ENCODE peak calls at places on chromosomes 2 and 18, in six cellular contexts. U, Q, Y, B, M and G are unnamed samples.
A peak's percentile ranks its signal among the peaks of the same experiment; 100 is the strongest.

GRCh38 chr18:5287854-5288253 is 7.7 kb downstream of the ZBTB14 start:
- DNase-seq in U (no peak), B (no peak), Y (no peak), Q (no peak), M (peak; percentile 34), G (no peak)

GRCh38 chr2:159010340-159010739 is 41.9 kb downstream of the TANC1 start:
- DNase-seq in Q (no peak), M (no peak), B (no peak), U (peak; percentile 60), Y (no peak), G (no peak)

GRCh38 chr2:179268277-179268935 is 3.8 kb upstream of the SESTD1 start:
- DNase-seq in B (peak; percentile 76), Q (peak; percentile 49), U (peak; percentile 34), M (no peak), Y (no peak), G (no peak)

GRCh38 chr18:22559414-22560282 is 141.9 kb upstream of the CTAGE1 start:
- DNase-seq in U (peak; percentile 70), M (no peak), Y (peak; percentile 89), Q (no peak), B (peak; percentile 65), G (no peak)

GRCh38 chr2:44098050-44098449 is 70.6 kb upstream of the PPM1B start:
- DNase-seq in B (no peak), Y (no peak), M (no peak), U (no peak), Q (no peak), G (no peak)

GRCh38 chr2:98912221-98912851 is 23.7 kb downstream of the CRACDL start:
- DNase-seq in M (no peak), Y (peak; percentile 84), B (peak; percentile 53), Q (no peak), U (peak; percentile 87), G (peak; percentile 95)

GRCh38 chr18:75618146-75618545 is 190.6 kb upstream of the SMIM21 start:
- DNase-seq in M (no peak), Y (no peak), U (no peak), Q (no peak), B (no peak), G (no peak)

GRCh38 chr2:190183535-190183934 is 121.0 kb upstream of the MSTN start:
- DNase-seq in Q (no peak), B (no peak), U (no peak), M (no peak), Y (no peak), G (no peak)

GRCh38 chr2:229553091-229553490 is 161.3 kb downstream of the DNER start:
- DNase-seq in Y (no peak), Q (no peak), U (peak; percentile 15), B (no peak), M (no peak), G (no peak)

GRCh38 chr2:238095143-238095542 is 5.0 kb upstream of the ESPNL start:
- DNase-seq in U (no peak), M (no peak), Y (no peak), Q (no peak), B (no peak), G (no peak)

GRCh38 chr2:64586883-64587481 is 62.9 kb downstream of the AFTPH start:
- DNase-seq in U (peak; percentile 74), B (no peak), M (peak; percentile 65), Y (no peak), Q (peak; percentile 48), G (no peak)
- TF ChIP-seq CTCF in U (peak; percentile 67), B (peak; percentile 39), M (peak; percentile 93), Y (peak; percentile 46), Q (peak; percentile 64), G (peak; percentile 88)

GRCh38 chr2:120779781-120780283 is 44.2 kb downstream of the GLI2 start:
- DNase-seq in U (peak; percentile 50), Q (no peak), Y (peak; percentile 42), M (no peak), B (no peak), G (no peak)
- TF ChIP-seq CTCF in U (peak; percentile 34), Q (no peak), Y (no peak), M (no peak), B (no peak), G (peak; percentile 68)

GRCh38 chr2:59112258-59112657 is 871.1 kb upstream of the FANCL start:
- DNase-seq in U (no peak), Q (no peak), Y (no peak), B (no peak), M (no peak), G (no peak)
- TF ChIP-seq CTCF in U (no peak), Q (no peak), Y (no peak), B (no peak), M (no peak), G (no peak)

GRCh38 chr2:11234309-11234708 is 79.0 kb downstream of the SLC66A3 start:
- DNase-seq in Y (no peak), B (no peak), Q (no peak), U (peak; percentile 53), M (peak; percentile 20), G (no peak)
- TF ChIP-seq CTCF in Y (peak; percentile 22), B (no peak), Q (no peak), U (no peak), M (peak; percentile 92), G (peak; percentile 92)

DNA sequence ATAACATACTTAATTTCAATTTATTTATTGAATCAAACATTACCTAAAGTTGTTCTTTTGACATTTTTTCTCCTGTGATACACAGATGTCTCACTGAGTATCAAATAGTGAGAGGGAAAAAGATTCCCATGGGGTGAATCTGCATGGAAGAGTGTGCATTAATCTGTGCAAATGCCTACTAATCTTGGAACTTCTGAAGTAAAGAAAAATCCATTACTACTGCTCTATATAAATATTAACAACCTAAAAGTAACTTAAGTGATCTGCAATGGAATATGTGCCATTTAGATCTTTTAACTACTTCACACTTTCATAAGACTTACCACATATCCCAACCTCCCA is 125.5 kb downstream of the PLCL1 start:
- DNase-seq in Y (no peak), M (no peak), U (no peak), B (no peak), Q (no peak), G (no peak)
- TF ChIP-seq CTCF in Y (no peak), M (no peak), U (no peak), B (no peak), Q (no peak), G (no peak)

GRCh38 chr2:26785431-26786206 is at the start of gene CENPA:
- DNase-seq in M (peak; percentile 99), B (peak; percentile 95), U (peak; percentile 100), Y (peak; percentile 97), Q (peak; percentile 93), G (peak; percentile 97)
- TF ChIP-seq CTCF in M (no peak), B (peak; percentile 25), U (peak; percentile 14), Y (peak; percentile 2), Q (no peak), G (peak; percentile 53)

DNA sequence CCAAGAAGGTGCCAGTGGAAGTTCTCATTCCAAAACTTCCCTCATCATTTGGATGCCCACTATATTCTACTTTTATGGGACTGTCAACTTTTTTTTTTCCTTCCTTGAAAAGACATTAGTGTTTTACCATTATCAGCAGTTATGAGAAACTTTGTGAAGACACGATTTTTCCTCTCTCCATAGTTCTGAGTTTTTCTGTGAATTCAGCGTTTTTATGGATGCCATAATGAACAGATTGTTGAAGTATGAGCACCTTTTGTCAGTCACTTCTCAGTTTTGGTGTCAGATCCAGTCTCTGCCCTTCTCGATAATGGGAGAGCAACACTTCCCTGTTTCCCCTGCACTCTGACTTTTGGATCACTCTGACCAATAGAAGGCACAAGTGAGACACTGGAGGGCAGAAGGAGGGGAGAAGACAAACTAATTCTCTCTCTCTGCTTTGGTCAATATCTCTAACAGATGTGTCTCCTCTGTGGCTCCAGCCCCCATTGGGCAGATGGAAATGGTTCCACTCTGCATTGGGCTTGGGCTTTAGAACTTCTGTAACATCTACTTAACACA is 53.5 kb upstream of the FN1 start:
- DNase-seq in Q (no peak), Y (no peak), U (no peak), B (no peak), M (no peak), G (no peak)
- TF ChIP-seq CTCF in Q (no peak), Y (no peak), U (no peak), B (no peak), M (no peak), G (no peak)

GRCh38 chr2:28155627-28156026 is 237.0 kb upstream of the FOSL2 start:
- DNase-seq in M (peak; percentile 3), U (peak; percentile 22), Q (no peak), Y (no peak), B (peak; percentile 10), G (no peak)
- TF ChIP-seq CTCF in M (peak; percentile 77), U (peak; percentile 66), Q (peak; percentile 50), Y (peak; percentile 21), B (peak; percentile 41), G (peak; percentile 78)